ENCODE peak calls at places on chromosomes 6 and 20, in five cellular contexts. C is NAMALWA, V is LHCN-M2, J is amniotic epithelial cell, H is EL. Y is an unnamed sample.

GRCh38 chr6:96059586-96059985 is 43.8 kb downstream of the FUT9 start:
- DNase-seq in C (no peak), V (no peak), J (no peak), H (no peak), Y (no peak)

GRCh38 chr20:49631074-49631716 is 63.3 kb upstream of the PTGIS start:
- DNase-seq in C (no peak), V (peak), J (peak), H (no peak), Y (no peak)

GRCh38 chr6:79718509-79719247 is 87.5 kb downstream of the SH3BGRL2 start:
- DNase-seq in C (no peak), V (no peak), J (no peak), H (no peak), Y (no peak)

GRCh38 chr6:146701632-146702031 is 102.9 kb downstream of the ADGB start:
- DNase-seq in C (no peak), V (no peak), J (no peak), H (no peak), Y (no peak)

GRCh38 chr6:136920858-136921520 is 1.1 kb upstream of the SLC35D3 start:
- DNase-seq in C (no peak), V (no peak), J (no peak), H (peak), Y (peak)

GRCh38 chr20:2879148-2879547 is 5.9 kb downstream of the PTPRA start:
- DNase-seq in C (no peak), V (peak), J (peak), H (peak), Y (no peak)

GRCh38 chr6:447381-448165 is 56.0 kb downstream of the IRF4 start:
- DNase-seq in C (no peak), V (no peak), J (no peak), H (no peak), Y (no peak)

GRCh38 chr6:140062042-140063041 is 687.9 kb upstream of the CITED2 start:
- DNase-seq in C (no peak), V (peak), J (peak), H (peak), Y (no peak)

GRCh38 chr6:30124391-30124790 is 11.5 kb upstream of the TRIM31 start:
- DNase-seq in C (no peak), V (no peak), J (no peak), H (no peak), Y (peak)

GRCh38 chr6:121210943-121211342 is 123.3 kb downstream of the TBC1D32 start:
- DNase-seq in C (no peak), V (no peak), J (no peak), H (no peak), Y (no peak)

GRCh38 chr6:46042355-46042999 is 26.8 kb upstream of the CLIC5 start:
- DNase-seq in C (peak), V (peak), J (peak), H (peak), Y (peak)

Y was measured in colonic mucosa.